ENCODE peak calls at places on chromosomes 3 and 15, in seven cellular contexts. One of them, this sample, is unnamed.
A peak's percentile ranks its signal among the peaks of the same experiment; 100 is the strongest.

GRCh38 chr15:93150910-93151309 is 61.9 kb upstream of the RGMA start:
- DNase-seq in SK-N-SH: no peak
- DNase-seq in HepG2: no peak
- DNase-seq in HCT116: no peak
- DNase-seq in H1: no peak
- DNase-seq in GM12878: no peak
- DNase-seq in K562: no peak
- DNase-seq in this sample: no peak

GRCh38 chr3:126544596-126545281 is 14.0 kb downstream of the C3orf22 start:
- DNase-seq in SK-N-SH: peak; percentile 28
- DNase-seq in HCT116: no peak
- DNase-seq in H1: no peak
- DNase-seq in HepG2: no peak
- DNase-seq in K562: no peak
- DNase-seq in GM12878: no peak
- DNase-seq in this sample: no peak

GRCh38 chr3:120182613-120183524 is 88.6 kb upstream of the GSK3B start:
- DNase-seq in GM12878: no peak
- DNase-seq in K562: no peak
- DNase-seq in SK-N-SH: no peak
- DNase-seq in H1: no peak
- DNase-seq in HepG2: no peak
- DNase-seq in HCT116: peak; percentile 26
- DNase-seq in this sample: peak; percentile 74

GRCh38 chr15:45338417-45338816 is 39.9 kb downstream of the GATM start:
- DNase-seq in HepG2: peak; percentile 80
- DNase-seq in HCT116: no peak
- DNase-seq in SK-N-SH: no peak
- DNase-seq in K562: no peak
- DNase-seq in H1: no peak
- DNase-seq in GM12878: no peak
- DNase-seq in this sample: no peak

GRCh38 chr3:106688463-106688862 is 688.8 kb upstream of the CCDC54 start:
- DNase-seq in K562: no peak
- DNase-seq in H1: no peak
- DNase-seq in GM12878: no peak
- DNase-seq in HepG2: peak; percentile 47
- DNase-seq in HCT116: no peak
- DNase-seq in SK-N-SH: no peak
- DNase-seq in this sample: no peak

GRCh38 chr3:908839-909238 is 184.0 kb upstream of the CNTN6 start:
- DNase-seq in K562: no peak
- DNase-seq in GM12878: no peak
- DNase-seq in H1: no peak
- DNase-seq in HepG2: no peak
- DNase-seq in SK-N-SH: peak; percentile 5
- DNase-seq in HCT116: no peak
- DNase-seq in this sample: no peak

GRCh38 chr3:123831420-123831819 is 52.7 kb downstream of the MYLK start:
- DNase-seq in HCT116: no peak
- DNase-seq in HepG2: no peak
- DNase-seq in H1: no peak
- DNase-seq in GM12878: no peak
- DNase-seq in K562: no peak
- DNase-seq in SK-N-SH: no peak
- DNase-seq in this sample: peak; percentile 46

GRCh38 chr3:172646439-172647015 is 64.3 kb downstream of the NCEH1 start:
- DNase-seq in SK-N-SH: peak; percentile 22
- DNase-seq in HepG2: no peak
- DNase-seq in K562: no peak
- DNase-seq in H1: no peak
- DNase-seq in GM12878: no peak
- DNase-seq in HCT116: no peak
- DNase-seq in this sample: peak; percentile 91

GRCh38 chr3:59600631-59601030 is 550.8 kb upstream of the CFAP20DC start:
- DNase-seq in H1: no peak
- DNase-seq in K562: no peak
- DNase-seq in SK-N-SH: no peak
- DNase-seq in GM12878: no peak
- DNase-seq in HepG2: no peak
- DNase-seq in HCT116: no peak
- DNase-seq in this sample: no peak

GRCh38 chr15:65411470-65412071 is 11.2 kb downstream of the IGDCC4 start:
- DNase-seq in H1: no peak
- DNase-seq in HepG2: no peak
- DNase-seq in K562: no peak
- DNase-seq in SK-N-SH: no peak
- DNase-seq in HCT116: no peak
- DNase-seq in GM12878: no peak
- DNase-seq in this sample: no peak

GRCh38 chr15:69951511-69952209 is 146.1 kb downstream of the TLE3 start:
- DNase-seq in H1: no peak
- DNase-seq in GM12878: no peak
- DNase-seq in SK-N-SH: no peak
- DNase-seq in HCT116: no peak
- DNase-seq in K562: no peak
- DNase-seq in HepG2: no peak
- DNase-seq in this sample: no peak

GRCh38 chr15:35173444-35174118 is 88.5 kb upstream of the NANOGP8 start:
- DNase-seq in H1: no peak
- DNase-seq in HepG2: peak; percentile 3
- DNase-seq in K562: peak; percentile 64
- DNase-seq in HCT116: no peak
- DNase-seq in SK-N-SH: no peak
- DNase-seq in GM12878: no peak
- DNase-seq in this sample: no peak

GRCh38 chr3:12954891-12955650 is 113.7 kb upstream of the RPL32 start:
- DNase-seq in GM12878: no peak
- DNase-seq in HepG2: no peak
- DNase-seq in HCT116: no peak
- DNase-seq in K562: no peak
- DNase-seq in H1: no peak
- DNase-seq in SK-N-SH: peak; percentile 88
- DNase-seq in this sample: no peak

GRCh38 chr3:74302959-74303358 is 311.5 kb downstream of the CNTN3 start:
- DNase-seq in H1: no peak
- DNase-seq in HCT116: no peak
- DNase-seq in K562: no peak
- DNase-seq in HepG2: no peak
- DNase-seq in GM12878: no peak
- DNase-seq in SK-N-SH: no peak
- DNase-seq in this sample: peak; percentile 32

GRCh38 chr3:126613481-126614187 is 41.3 kb downstream of the TXNRD3 start:
- DNase-seq in HCT116: no peak
- DNase-seq in HepG2: no peak
- DNase-seq in K562: no peak
- DNase-seq in GM12878: no peak
- DNase-seq in SK-N-SH: peak; percentile 17
- DNase-seq in H1: no peak
- DNase-seq in this sample: no peak

GRCh38 chr3:183330881-183331280 is 77.8 kb downstream of the B3GNT5 start:
- DNase-seq in GM12878: no peak
- DNase-seq in H1: peak; percentile 19
- DNase-seq in HepG2: no peak
- DNase-seq in SK-N-SH: no peak
- DNase-seq in K562: peak; percentile 41
- DNase-seq in HCT116: no peak
- DNase-seq in this sample: no peak

GRCh38 chr3:37526511-37526910 is 335.2 kb upstream of the CTDSPL start:
- DNase-seq in GM12878: no peak
- DNase-seq in HCT116: no peak
- DNase-seq in H1: no peak
- DNase-seq in SK-N-SH: no peak
- DNase-seq in HepG2: no peak
- DNase-seq in K562: no peak
- DNase-seq in this sample: no peak

GRCh38 chr15:27059610-27060202 is 88.7 kb downstream of the GABRG3 start:
- DNase-seq in HCT116: peak; percentile 0
- DNase-seq in HepG2: peak; percentile 46
- DNase-seq in K562: peak; percentile 88
- DNase-seq in SK-N-SH: peak; percentile 79
- DNase-seq in H1: peak; percentile 13
- DNase-seq in GM12878: no peak
- DNase-seq in this sample: peak; percentile 16

GRCh38 chr3:149179225-149179624 is 42.4 kb downstream of the CP start:
- DNase-seq in HCT116: no peak
- DNase-seq in H1: no peak
- DNase-seq in SK-N-SH: no peak
- DNase-seq in GM12878: no peak
- DNase-seq in HepG2: no peak
- DNase-seq in K562: no peak
- DNase-seq in this sample: no peak

GRCh38 chr3:129112308-129113052 is 9.1 kb downstream of the RAB43 start:
- DNase-seq in H1: no peak
- DNase-seq in K562: no peak
- DNase-seq in GM12878: no peak
- DNase-seq in HepG2: peak; percentile 32
- DNase-seq in SK-N-SH: no peak
- DNase-seq in HCT116: no peak
- DNase-seq in this sample: no peak

GRCh38 chr15:90648137-90649070 is 68.7 kb upstream of the BLM start:
- DNase-seq in SK-N-SH: peak; percentile 86
- DNase-seq in K562: peak; percentile 72
- DNase-seq in GM12878: no peak
- DNase-seq in H1: no peak
- DNase-seq in HepG2: peak; percentile 51
- DNase-seq in HCT116: peak; percentile 48
- DNase-seq in this sample: peak; percentile 61

GRCh38 chr3:187679638-187680396 is 9.6 kb upstream of the SST start:
- DNase-seq in H1: peak; percentile 63
- DNase-seq in GM12878: no peak
- DNase-seq in HepG2: peak; percentile 73
- DNase-seq in HCT116: peak; percentile 64
- DNase-seq in SK-N-SH: peak; percentile 65
- DNase-seq in K562: peak; percentile 82
- DNase-seq in this sample: peak; percentile 77

GRCh38 chr3:43768594-43768993 is 77.9 kb downstream of the ABHD5 start:
- DNase-seq in HepG2: no peak
- DNase-seq in K562: no peak
- DNase-seq in HCT116: no peak
- DNase-seq in H1: no peak
- DNase-seq in SK-N-SH: no peak
- DNase-seq in GM12878: no peak
- DNase-seq in this sample: no peak

GRCh38 chr3:8984081-8984480 is 20.8 kb upstream of the RAD18 start:
- DNase-seq in H1: no peak
- DNase-seq in K562: no peak
- DNase-seq in HepG2: no peak
- DNase-seq in SK-N-SH: no peak
- DNase-seq in GM12878: no peak
- DNase-seq in HCT116: no peak
- DNase-seq in this sample: no peak

GRCh38 chr15:50164458-50164857 is 17.5 kb upstream of the SLC27A2 start:
- DNase-seq in SK-N-SH: no peak
- DNase-seq in K562: no peak
- DNase-seq in H1: no peak
- DNase-seq in HepG2: peak; percentile 86
- DNase-seq in GM12878: no peak
- DNase-seq in HCT116: no peak
- DNase-seq in this sample: no peak

GRCh38 chr3:115947325-115947724 is 324.0 kb downstream of the GAP43 start:
- DNase-seq in H1: no peak
- DNase-seq in GM12878: no peak
- DNase-seq in SK-N-SH: no peak
- DNase-seq in K562: no peak
- DNase-seq in HepG2: no peak
- DNase-seq in HCT116: no peak
- DNase-seq in this sample: no peak

GRCh38 chr3:47408839-47409229 is 28.0 kb downstream of the PTPN23 start:
- DNase-seq in SK-N-SH: no peak
- DNase-seq in H1: no peak
- DNase-seq in GM12878: no peak
- DNase-seq in K562: no peak
- DNase-seq in HepG2: no peak
- DNase-seq in HCT116: no peak
- DNase-seq in this sample: no peak

GRCh38 chr3:30500666-30501399 is 105.6 kb upstream of the TGFBR2 start:
- DNase-seq in HepG2: no peak
- DNase-seq in H1: no peak
- DNase-seq in SK-N-SH: no peak
- DNase-seq in GM12878: peak; percentile 47
- DNase-seq in HCT116: no peak
- DNase-seq in K562: no peak
- DNase-seq in this sample: no peak

GRCh38 chr3:142077859-142078500 is 71.4 kb downstream of the TFDP2 start:
- DNase-seq in H1: no peak
- DNase-seq in HepG2: no peak
- DNase-seq in SK-N-SH: no peak
- DNase-seq in K562: no peak
- DNase-seq in GM12878: no peak
- DNase-seq in HCT116: no peak
- DNase-seq in this sample: no peak
- TF ChIP-seq JUND in H1: no peak
- TF ChIP-seq JUND in HepG2: no peak
- TF ChIP-seq JUND in SK-N-SH: no peak
- TF ChIP-seq JUND in K562: no peak
- TF ChIP-seq JUND in GM12878: no peak
- TF ChIP-seq JUND in HCT116: no peak
- TF ChIP-seq JUND in this sample: no peak

DNA sequence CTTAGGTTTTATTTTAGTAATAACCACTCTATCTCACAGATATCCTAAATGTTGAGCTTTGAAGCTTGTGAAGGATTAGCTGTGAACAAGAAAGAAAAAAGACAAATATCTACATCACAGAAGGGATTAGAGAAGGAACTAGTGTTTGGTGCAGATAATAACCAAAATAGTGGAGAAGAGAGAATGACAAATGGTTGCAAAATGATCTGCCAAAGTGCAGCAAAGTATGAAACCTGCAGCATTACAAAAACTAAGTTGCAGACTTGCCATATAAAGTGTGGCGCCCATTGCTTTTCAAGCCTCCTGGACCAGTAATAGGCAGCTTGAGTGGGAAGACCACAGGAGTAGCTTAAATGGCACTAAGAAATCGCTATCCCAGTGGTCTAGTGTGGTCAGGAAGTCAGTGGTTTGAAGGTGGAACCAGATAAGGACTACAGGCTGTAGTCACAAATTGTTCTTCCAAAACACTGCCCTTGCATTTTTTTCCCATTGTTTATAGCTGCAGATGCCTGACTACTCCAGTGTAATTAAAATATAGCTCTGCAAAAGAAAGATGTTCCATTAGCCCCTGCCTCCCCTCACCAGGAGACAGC is 20.7 kb downstream of the TPM1 start:
- DNase-seq in GM12878: no peak
- DNase-seq in HepG2: no peak
- DNase-seq in H1: no peak
- DNase-seq in K562: no peak
- DNase-seq in SK-N-SH: no peak
- DNase-seq in HCT116: no peak
- DNase-seq in this sample: no peak
- TF ChIP-seq JUND in GM12878: no peak
- TF ChIP-seq JUND in HepG2: no peak
- TF ChIP-seq JUND in H1: no peak
- TF ChIP-seq JUND in K562: no peak
- TF ChIP-seq JUND in SK-N-SH: no peak
- TF ChIP-seq JUND in HCT116: no peak
- TF ChIP-seq JUND in this sample: no peak

GRCh38 chr3:155019576-155019975 is 60.5 kb upstream of the MME start:
- DNase-seq in H1: no peak
- DNase-seq in SK-N-SH: no peak
- DNase-seq in GM12878: no peak
- DNase-seq in HepG2: no peak
- DNase-seq in K562: no peak
- DNase-seq in HCT116: no peak
- DNase-seq in this sample: no peak
- TF ChIP-seq JUND in H1: no peak
- TF ChIP-seq JUND in SK-N-SH: no peak
- TF ChIP-seq JUND in GM12878: no peak
- TF ChIP-seq JUND in HepG2: no peak
- TF ChIP-seq JUND in K562: no peak
- TF ChIP-seq JUND in HCT116: no peak
- TF ChIP-seq JUND in this sample: no peak

GRCh38 chr15:56978898-56979662 is 60.6 kb downstream of the TCF12 start:
- DNase-seq in HepG2: no peak
- DNase-seq in GM12878: no peak
- DNase-seq in H1: no peak
- DNase-seq in SK-N-SH: no peak
- DNase-seq in K562: no peak
- DNase-seq in HCT116: no peak
- DNase-seq in this sample: no peak
- TF ChIP-seq JUND in HepG2: no peak
- TF ChIP-seq JUND in GM12878: no peak
- TF ChIP-seq JUND in H1: no peak
- TF ChIP-seq JUND in SK-N-SH: peak; percentile 53
- TF ChIP-seq JUND in K562: no peak
- TF ChIP-seq JUND in HCT116: no peak
- TF ChIP-seq JUND in this sample: peak; percentile 9

This sample was measured in T47D.